ENCODE peak calls at places on chromosomes 7 and 10, in eight cellular contexts. One of them, this sample, is unnamed.

GRCh38 chr10:59234194-59234593 is 57.8 kb downstream of the PHYHIPL start:
- DNase-seq in CD8-positive, alpha-beta memory T cell: no peak
- DNase-seq in right cardiac atrium: no peak
- DNase-seq in HCT116: no peak
- DNase-seq in naive thymus-derived CD4-positive, alpha-beta T cell: no peak
- DNase-seq in PC-9: no peak
- DNase-seq in IMR-90: peak
- DNase-seq in fibroblast of lung: peak
- DNase-seq in this sample: no peak

GRCh38 chr10:31136951-31137885 is 105.6 kb upstream of the ZNF438 start:
- DNase-seq in CD8-positive, alpha-beta memory T cell: peak
- DNase-seq in right cardiac atrium: no peak
- DNase-seq in HCT116: no peak
- DNase-seq in naive thymus-derived CD4-positive, alpha-beta T cell: peak
- DNase-seq in PC-9: no peak
- DNase-seq in IMR-90: peak
- DNase-seq in fibroblast of lung: peak
- DNase-seq in this sample: no peak

GRCh38 chr7:42628021-42628420 is 283.8 kb downstream of the C7orf25 start:
- DNase-seq in CD8-positive, alpha-beta memory T cell: no peak
- DNase-seq in right cardiac atrium: no peak
- DNase-seq in HCT116: no peak
- DNase-seq in naive thymus-derived CD4-positive, alpha-beta T cell: no peak
- DNase-seq in PC-9: no peak
- DNase-seq in IMR-90: no peak
- DNase-seq in fibroblast of lung: no peak
- DNase-seq in this sample: no peak

GRCh38 chr7:64875658-64876406 is 27.2 kb upstream of the ZNF273 start:
- DNase-seq in CD8-positive, alpha-beta memory T cell: no peak
- DNase-seq in right cardiac atrium: no peak
- DNase-seq in HCT116: no peak
- DNase-seq in naive thymus-derived CD4-positive, alpha-beta T cell: no peak
- DNase-seq in PC-9: no peak
- DNase-seq in IMR-90: no peak
- DNase-seq in fibroblast of lung: no peak
- DNase-seq in this sample: no peak

GRCh38 chr10:55500931-55501559 is 700.0 kb upstream of the PCDH15 start:
- DNase-seq in CD8-positive, alpha-beta memory T cell: no peak
- DNase-seq in right cardiac atrium: no peak
- DNase-seq in HCT116: no peak
- DNase-seq in naive thymus-derived CD4-positive, alpha-beta T cell: no peak
- DNase-seq in PC-9: peak
- DNase-seq in IMR-90: no peak
- DNase-seq in fibroblast of lung: peak
- DNase-seq in this sample: peak

GRCh38 chr10:107126668-107127067 is 37.8 kb downstream of the SORCS1 start:
- DNase-seq in CD8-positive, alpha-beta memory T cell: no peak
- DNase-seq in right cardiac atrium: no peak
- DNase-seq in HCT116: no peak
- DNase-seq in naive thymus-derived CD4-positive, alpha-beta T cell: no peak
- DNase-seq in PC-9: no peak
- DNase-seq in IMR-90: no peak
- DNase-seq in fibroblast of lung: no peak
- DNase-seq in this sample: no peak

GRCh38 chr10:18719811-18720210 is 60.6 kb downstream of the ARL5B start:
- DNase-seq in CD8-positive, alpha-beta memory T cell: no peak
- DNase-seq in right cardiac atrium: no peak
- DNase-seq in HCT116: no peak
- DNase-seq in naive thymus-derived CD4-positive, alpha-beta T cell: no peak
- DNase-seq in PC-9: no peak
- DNase-seq in IMR-90: peak
- DNase-seq in fibroblast of lung: peak
- DNase-seq in this sample: no peak

GRCh38 chr10:92990615-92991014 is 70.0 kb upstream of the CYP26C1 start:
- DNase-seq in CD8-positive, alpha-beta memory T cell: no peak
- DNase-seq in right cardiac atrium: no peak
- DNase-seq in HCT116: no peak
- DNase-seq in naive thymus-derived CD4-positive, alpha-beta T cell: no peak
- DNase-seq in PC-9: no peak
- DNase-seq in IMR-90: peak
- DNase-seq in fibroblast of lung: peak
- DNase-seq in this sample: no peak

GRCh38 chr10:114389429-114389828 is 14.9 kb downstream of the AFAP1L2 start:
- DNase-seq in CD8-positive, alpha-beta memory T cell: no peak
- DNase-seq in right cardiac atrium: peak
- DNase-seq in HCT116: peak
- DNase-seq in naive thymus-derived CD4-positive, alpha-beta T cell: no peak
- DNase-seq in PC-9: peak
- DNase-seq in IMR-90: peak
- DNase-seq in fibroblast of lung: peak
- DNase-seq in this sample: no peak

GRCh38 chr10:538895-539294 is 150.6 kb downstream of the DIP2C start:
- DNase-seq in CD8-positive, alpha-beta memory T cell: no peak
- DNase-seq in right cardiac atrium: no peak
- DNase-seq in HCT116: no peak
- DNase-seq in naive thymus-derived CD4-positive, alpha-beta T cell: no peak
- DNase-seq in PC-9: no peak
- DNase-seq in IMR-90: peak
- DNase-seq in fibroblast of lung: peak
- DNase-seq in this sample: no peak

GRCh38 chr7:1331026-1331425 is 98.4 kb downstream of the UNCX start:
- DNase-seq in CD8-positive, alpha-beta memory T cell: no peak
- DNase-seq in right cardiac atrium: no peak
- DNase-seq in HCT116: no peak
- DNase-seq in naive thymus-derived CD4-positive, alpha-beta T cell: no peak
- DNase-seq in PC-9: no peak
- DNase-seq in IMR-90: no peak
- DNase-seq in fibroblast of lung: no peak
- DNase-seq in this sample: no peak

GRCh38 chr7:74627699-74628411 is 29.7 kb upstream of the GTF2I start:
- DNase-seq in CD8-positive, alpha-beta memory T cell: no peak
- DNase-seq in right cardiac atrium: no peak
- DNase-seq in HCT116: no peak
- DNase-seq in naive thymus-derived CD4-positive, alpha-beta T cell: no peak
- DNase-seq in PC-9: no peak
- DNase-seq in IMR-90: peak
- DNase-seq in fibroblast of lung: peak
- DNase-seq in this sample: no peak

GRCh38 chr10:7480742-7481381 is 70.0 kb upstream of the SFMBT2 start:
- DNase-seq in CD8-positive, alpha-beta memory T cell: no peak
- DNase-seq in right cardiac atrium: no peak
- DNase-seq in HCT116: no peak
- DNase-seq in naive thymus-derived CD4-positive, alpha-beta T cell: peak
- DNase-seq in PC-9: no peak
- DNase-seq in IMR-90: no peak
- DNase-seq in fibroblast of lung: no peak
- DNase-seq in this sample: no peak

GRCh38 chr7:128939861-128940410 is 2.2 kb downstream of the IRF5 start:
- DNase-seq in CD8-positive, alpha-beta memory T cell: no peak
- DNase-seq in right cardiac atrium: no peak
- DNase-seq in HCT116: no peak
- DNase-seq in naive thymus-derived CD4-positive, alpha-beta T cell: no peak
- DNase-seq in PC-9: no peak
- DNase-seq in IMR-90: no peak
- DNase-seq in fibroblast of lung: no peak
- DNase-seq in this sample: no peak

GRCh38 chr7:77199008-77199966 is at the start of gene FGL2:
- DNase-seq in CD8-positive, alpha-beta memory T cell: peak
- DNase-seq in right cardiac atrium: peak
- DNase-seq in HCT116: no peak
- DNase-seq in naive thymus-derived CD4-positive, alpha-beta T cell: peak
- DNase-seq in PC-9: no peak
- DNase-seq in IMR-90: peak
- DNase-seq in fibroblast of lung: peak
- DNase-seq in this sample: no peak

GRCh38 chr10:84715911-84716310 is 387.5 kb downstream of the CCSER2 start:
- DNase-seq in CD8-positive, alpha-beta memory T cell: no peak
- DNase-seq in right cardiac atrium: no peak
- DNase-seq in HCT116: peak
- DNase-seq in naive thymus-derived CD4-positive, alpha-beta T cell: no peak
- DNase-seq in PC-9: no peak
- DNase-seq in IMR-90: peak
- DNase-seq in fibroblast of lung: no peak
- DNase-seq in this sample: no peak

GRCh38 chr7:98213874-98214810 is 2.9 kb downstream of the BHLHA15 start:
- DNase-seq in CD8-positive, alpha-beta memory T cell: no peak
- DNase-seq in right cardiac atrium: no peak
- DNase-seq in HCT116: no peak
- DNase-seq in naive thymus-derived CD4-positive, alpha-beta T cell: no peak
- DNase-seq in PC-9: peak
- DNase-seq in IMR-90: no peak
- DNase-seq in fibroblast of lung: no peak
- DNase-seq in this sample: no peak

GRCh38 chr7:141617280-141617679 is 66.1 kb downstream of the AGK start:
- DNase-seq in CD8-positive, alpha-beta memory T cell: no peak
- DNase-seq in right cardiac atrium: no peak
- DNase-seq in HCT116: no peak
- DNase-seq in naive thymus-derived CD4-positive, alpha-beta T cell: no peak
- DNase-seq in PC-9: no peak
- DNase-seq in IMR-90: peak
- DNase-seq in fibroblast of lung: no peak
- DNase-seq in this sample: peak

GRCh38 chr7:157715071-157715937 is 378.5 kb downstream of the DNAJB6 start:
- DNase-seq in CD8-positive, alpha-beta memory T cell: no peak
- DNase-seq in right cardiac atrium: no peak
- DNase-seq in HCT116: no peak
- DNase-seq in naive thymus-derived CD4-positive, alpha-beta T cell: peak
- DNase-seq in PC-9: no peak
- DNase-seq in IMR-90: no peak
- DNase-seq in fibroblast of lung: no peak
- DNase-seq in this sample: no peak

GRCh38 chr10:33287112-33287511 is 47.4 kb downstream of the NRP1 start:
- DNase-seq in CD8-positive, alpha-beta memory T cell: no peak
- DNase-seq in right cardiac atrium: no peak
- DNase-seq in HCT116: no peak
- DNase-seq in naive thymus-derived CD4-positive, alpha-beta T cell: no peak
- DNase-seq in PC-9: no peak
- DNase-seq in IMR-90: no peak
- DNase-seq in fibroblast of lung: no peak
- DNase-seq in this sample: no peak

GRCh38 chr7:84786073-84786472 is 400.8 kb downstream of the SEMA3D start:
- DNase-seq in CD8-positive, alpha-beta memory T cell: no peak
- DNase-seq in right cardiac atrium: no peak
- DNase-seq in HCT116: no peak
- DNase-seq in naive thymus-derived CD4-positive, alpha-beta T cell: no peak
- DNase-seq in PC-9: no peak
- DNase-seq in IMR-90: no peak
- DNase-seq in fibroblast of lung: no peak
- DNase-seq in this sample: no peak

GRCh38 chr7:98856021-98856422 is 13.8 kb downstream of the TMEM130 start:
- DNase-seq in CD8-positive, alpha-beta memory T cell: no peak
- DNase-seq in right cardiac atrium: no peak
- DNase-seq in HCT116: no peak
- DNase-seq in naive thymus-derived CD4-positive, alpha-beta T cell: no peak
- DNase-seq in PC-9: no peak
- DNase-seq in IMR-90: peak
- DNase-seq in fibroblast of lung: peak
- DNase-seq in this sample: no peak

DNA sequence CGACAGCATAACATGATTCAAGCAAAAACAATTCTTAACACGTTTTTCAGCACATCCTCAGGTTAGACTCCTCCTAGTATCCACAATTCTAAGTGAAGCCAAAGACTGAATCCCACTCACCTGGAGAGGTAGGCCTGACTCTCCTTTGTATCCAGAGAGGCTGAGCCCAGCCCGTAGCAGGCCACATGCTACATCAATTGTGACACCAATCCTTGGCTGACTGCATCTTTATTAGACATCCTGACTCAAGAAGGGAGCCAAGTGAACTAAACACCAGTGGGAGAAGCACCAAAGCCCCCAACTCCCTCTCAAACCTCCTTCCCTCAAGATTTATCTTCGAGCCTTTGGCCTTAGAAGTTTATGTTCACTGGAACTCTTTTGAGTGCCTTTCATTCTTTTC is 125.5 kb upstream of the PDLIM1 start:
- DNase-seq in CD8-positive, alpha-beta memory T cell: no peak
- DNase-seq in right cardiac atrium: no peak
- DNase-seq in HCT116: no peak
- DNase-seq in naive thymus-derived CD4-positive, alpha-beta T cell: no peak
- DNase-seq in PC-9: no peak
- DNase-seq in IMR-90: no peak
- DNase-seq in fibroblast of lung: no peak
- DNase-seq in this sample: no peak
- H3K27ac ChIP-seq in CD8-positive, alpha-beta memory T cell: no peak
- H3K27ac ChIP-seq in right cardiac atrium: peak
- H3K27ac ChIP-seq in HCT116: no peak
- H3K27ac ChIP-seq in naive thymus-derived CD4-positive, alpha-beta T cell: no peak
- H3K27ac ChIP-seq in PC-9: no peak
- H3K27ac ChIP-seq in IMR-90: no peak
- H3K27ac ChIP-seq in fibroblast of lung: no peak
- H3K27ac ChIP-seq in this sample: no peak

GRCh38 chr10:11742009-11742778 is at the start of gene ECHDC3:
- DNase-seq in CD8-positive, alpha-beta memory T cell: peak
- DNase-seq in right cardiac atrium: peak
- DNase-seq in HCT116: no peak
- DNase-seq in naive thymus-derived CD4-positive, alpha-beta T cell: peak
- DNase-seq in PC-9: peak
- DNase-seq in IMR-90: no peak
- DNase-seq in fibroblast of lung: peak
- DNase-seq in this sample: no peak
- H3K27ac ChIP-seq in CD8-positive, alpha-beta memory T cell: peak
- H3K27ac ChIP-seq in right cardiac atrium: peak
- H3K27ac ChIP-seq in HCT116: peak
- H3K27ac ChIP-seq in naive thymus-derived CD4-positive, alpha-beta T cell: peak
- H3K27ac ChIP-seq in PC-9: no peak
- H3K27ac ChIP-seq in IMR-90: no peak
- H3K27ac ChIP-seq in fibroblast of lung: peak
- H3K27ac ChIP-seq in this sample: peak

GRCh38 chr10:63866747-63867140 is 345.5 kb downstream of the REEP3 start:
- DNase-seq in CD8-positive, alpha-beta memory T cell: no peak
- DNase-seq in right cardiac atrium: no peak
- DNase-seq in HCT116: peak
- DNase-seq in naive thymus-derived CD4-positive, alpha-beta T cell: peak
- DNase-seq in PC-9: no peak
- DNase-seq in IMR-90: no peak
- DNase-seq in fibroblast of lung: no peak
- DNase-seq in this sample: no peak
- H3K27ac ChIP-seq in CD8-positive, alpha-beta memory T cell: no peak
- H3K27ac ChIP-seq in right cardiac atrium: no peak
- H3K27ac ChIP-seq in HCT116: no peak
- H3K27ac ChIP-seq in naive thymus-derived CD4-positive, alpha-beta T cell: no peak
- H3K27ac ChIP-seq in PC-9: no peak
- H3K27ac ChIP-seq in IMR-90: no peak
- H3K27ac ChIP-seq in fibroblast of lung: no peak
- H3K27ac ChIP-seq in this sample: no peak

GRCh38 chr7:5397657-5398237 is 25.9 kb downstream of the TNRC18 start:
- DNase-seq in CD8-positive, alpha-beta memory T cell: no peak
- DNase-seq in right cardiac atrium: no peak
- DNase-seq in HCT116: no peak
- DNase-seq in naive thymus-derived CD4-positive, alpha-beta T cell: peak
- DNase-seq in PC-9: no peak
- DNase-seq in IMR-90: no peak
- DNase-seq in fibroblast of lung: no peak
- DNase-seq in this sample: no peak
- H3K27ac ChIP-seq in CD8-positive, alpha-beta memory T cell: no peak
- H3K27ac ChIP-seq in right cardiac atrium: no peak
- H3K27ac ChIP-seq in HCT116: peak
- H3K27ac ChIP-seq in naive thymus-derived CD4-positive, alpha-beta T cell: peak
- H3K27ac ChIP-seq in PC-9: peak
- H3K27ac ChIP-seq in IMR-90: peak
- H3K27ac ChIP-seq in fibroblast of lung: peak
- H3K27ac ChIP-seq in this sample: peak

GRCh38 chr10:118625504-118625903 is 30.1 kb upstream of the PRLHR start:
- DNase-seq in CD8-positive, alpha-beta memory T cell: no peak
- DNase-seq in right cardiac atrium: no peak
- DNase-seq in HCT116: no peak
- DNase-seq in naive thymus-derived CD4-positive, alpha-beta T cell: no peak
- DNase-seq in PC-9: no peak
- DNase-seq in IMR-90: no peak
- DNase-seq in fibroblast of lung: no peak
- DNase-seq in this sample: no peak
- H3K27ac ChIP-seq in CD8-positive, alpha-beta memory T cell: no peak
- H3K27ac ChIP-seq in right cardiac atrium: no peak
- H3K27ac ChIP-seq in HCT116: no peak
- H3K27ac ChIP-seq in naive thymus-derived CD4-positive, alpha-beta T cell: no peak
- H3K27ac ChIP-seq in PC-9: no peak
- H3K27ac ChIP-seq in IMR-90: no peak
- H3K27ac ChIP-seq in fibroblast of lung: no peak
- H3K27ac ChIP-seq in this sample: no peak

This sample was measured in epithelial cell of prostate.